ENCODE peak calls at places on chromosome 2, in six cellular contexts. One of them, this sample, is unnamed.

GRCh38 chr2:119691651-119692245 is 12.7 kb downstream of the TMEM177 start:
- DNase-seq in MV-4-11: no peak
- DNase-seq in RKO: no peak
- DNase-seq in transverse colon: no peak
- DNase-seq in AG09309: no peak
- DNase-seq in EL: no peak
- DNase-seq in this sample: no peak

GRCh38 chr2:236981710-236982485 is 103.8 kb upstream of the COPS8 start:
- DNase-seq in MV-4-11: no peak
- DNase-seq in RKO: no peak
- DNase-seq in transverse colon: no peak
- DNase-seq in AG09309: no peak
- DNase-seq in EL: no peak
- DNase-seq in this sample: no peak

GRCh38 chr2:135570884-135571283 is 39.6 kb downstream of the R3HDM1 start:
- DNase-seq in MV-4-11: no peak
- DNase-seq in RKO: no peak
- DNase-seq in transverse colon: no peak
- DNase-seq in AG09309: no peak
- DNase-seq in EL: no peak
- DNase-seq in this sample: no peak

GRCh38 chr2:168805615-168806014 is 3.2 kb downstream of the NOSTRIN start:
- DNase-seq in MV-4-11: no peak
- DNase-seq in RKO: no peak
- DNase-seq in transverse colon: no peak
- DNase-seq in AG09309: no peak
- DNase-seq in EL: no peak
- DNase-seq in this sample: no peak

GRCh38 chr2:100321881-100322820 is at the start of gene LONRF2:
- DNase-seq in MV-4-11: no peak
- DNase-seq in RKO: no peak
- DNase-seq in transverse colon: no peak
- DNase-seq in AG09309: no peak
- DNase-seq in EL: peak
- DNase-seq in this sample: no peak

GRCh38 chr2:39603436-39603835 is 62.3 kb upstream of the TMEM178A start:
- DNase-seq in MV-4-11: peak
- DNase-seq in RKO: no peak
- DNase-seq in transverse colon: no peak
- DNase-seq in AG09309: peak
- DNase-seq in EL: peak
- DNase-seq in this sample: no peak

GRCh38 chr2:172613610-172614231 is 57.8 kb downstream of the PDK1 start:
- DNase-seq in MV-4-11: no peak
- DNase-seq in RKO: no peak
- DNase-seq in transverse colon: peak
- DNase-seq in AG09309: no peak
- DNase-seq in EL: no peak
- DNase-seq in this sample: no peak

GRCh38 chr2:14745288-14746076 is 113.0 kb downstream of the LRATD1 start:
- DNase-seq in MV-4-11: no peak
- DNase-seq in RKO: no peak
- DNase-seq in transverse colon: no peak
- DNase-seq in AG09309: no peak
- DNase-seq in EL: no peak
- DNase-seq in this sample: no peak

GRCh38 chr2:96111257-96111640 is 5.1 kb downstream of the ADRA2B start:
- DNase-seq in MV-4-11: no peak
- DNase-seq in RKO: no peak
- DNase-seq in transverse colon: no peak
- DNase-seq in AG09309: no peak
- DNase-seq in EL: no peak
- DNase-seq in this sample: no peak

GRCh38 chr2:23134726-23135125 is 250.3 kb upstream of the KLHL29 start:
- DNase-seq in MV-4-11: no peak
- DNase-seq in RKO: no peak
- DNase-seq in transverse colon: no peak
- DNase-seq in AG09309: no peak
- DNase-seq in EL: no peak
- DNase-seq in this sample: no peak

GRCh38 chr2:214019229-214019972 is 391.5 kb upstream of the VWC2L start:
- DNase-seq in MV-4-11: peak
- DNase-seq in RKO: peak
- DNase-seq in transverse colon: no peak
- DNase-seq in AG09309: peak
- DNase-seq in EL: peak
- DNase-seq in this sample: peak

GRCh38 chr2:233816334-233816733 is 38.0 kb downstream of the HJURP start:
- DNase-seq in MV-4-11: no peak
- DNase-seq in RKO: no peak
- DNase-seq in transverse colon: peak
- DNase-seq in AG09309: no peak
- DNase-seq in EL: no peak
- DNase-seq in this sample: no peak

GRCh38 chr2:98013407-98014042 is 17.8 kb upstream of the TMEM131 start:
- DNase-seq in MV-4-11: peak
- DNase-seq in RKO: no peak
- DNase-seq in transverse colon: no peak
- DNase-seq in AG09309: no peak
- DNase-seq in EL: peak
- DNase-seq in this sample: no peak

GRCh38 chr2:39547811-39548719 is 111.0 kb upstream of the MAP4K3 start:
- DNase-seq in MV-4-11: no peak
- DNase-seq in RKO: peak
- DNase-seq in transverse colon: no peak
- DNase-seq in AG09309: no peak
- DNase-seq in EL: peak
- DNase-seq in this sample: peak

GRCh38 chr2:223459328-223459939 is 142.7 kb downstream of the SCG2 start:
- DNase-seq in MV-4-11: no peak
- DNase-seq in RKO: peak
- DNase-seq in transverse colon: no peak
- DNase-seq in AG09309: no peak
- DNase-seq in EL: peak
- DNase-seq in this sample: peak

GRCh38 chr2:181169459-181169858 is 189.1 kb downstream of the UBE2E3 start:
- DNase-seq in MV-4-11: no peak
- DNase-seq in RKO: no peak
- DNase-seq in transverse colon: no peak
- DNase-seq in AG09309: no peak
- DNase-seq in EL: peak
- DNase-seq in this sample: no peak

GRCh38 chr2:104429978-104430740 is 423.8 kb upstream of the POU3F3 start:
- DNase-seq in MV-4-11: no peak
- DNase-seq in RKO: no peak
- DNase-seq in transverse colon: no peak
- DNase-seq in AG09309: no peak
- DNase-seq in EL: no peak
- DNase-seq in this sample: no peak

GRCh38 chr2:20050104-20050711 is 1.2 kb downstream of the LAPTM4A start:
- DNase-seq in MV-4-11: peak
- DNase-seq in RKO: peak
- DNase-seq in transverse colon: peak
- DNase-seq in AG09309: peak
- DNase-seq in EL: peak
- DNase-seq in this sample: no peak

GRCh38 chr2:178268435-178268834 is 74.1 kb downstream of the OSBPL6 start:
- DNase-seq in MV-4-11: no peak
- DNase-seq in RKO: no peak
- DNase-seq in transverse colon: no peak
- DNase-seq in AG09309: no peak
- DNase-seq in EL: no peak
- DNase-seq in this sample: no peak

GRCh38 chr2:2788076-2788475 is 457.0 kb upstream of the MYT1L start:
- DNase-seq in MV-4-11: no peak
- DNase-seq in RKO: no peak
- DNase-seq in transverse colon: no peak
- DNase-seq in AG09309: no peak
- DNase-seq in EL: no peak
- DNase-seq in this sample: no peak

GRCh38 chr2:173090291-173090877 is 14.7 kb downstream of the MAP3K20 start:
- DNase-seq in MV-4-11: no peak
- DNase-seq in RKO: no peak
- DNase-seq in transverse colon: no peak
- DNase-seq in AG09309: no peak
- DNase-seq in EL: peak
- DNase-seq in this sample: no peak

GRCh38 chr2:206558492-206558891 is 83.8 kb upstream of the FAM237A start:
- DNase-seq in MV-4-11: no peak
- DNase-seq in RKO: no peak
- DNase-seq in transverse colon: no peak
- DNase-seq in AG09309: peak
- DNase-seq in EL: no peak
- DNase-seq in this sample: no peak

GRCh38 chr2:207236156-207236935 is 70.6 kb upstream of the KLF7 start:
- DNase-seq in MV-4-11: peak
- DNase-seq in RKO: no peak
- DNase-seq in transverse colon: no peak
- DNase-seq in AG09309: no peak
- DNase-seq in EL: no peak
- DNase-seq in this sample: no peak

GRCh38 chr2:112031916-112032582 is 23.0 kb upstream of the TMEM87B start:
- DNase-seq in MV-4-11: peak
- DNase-seq in RKO: no peak
- DNase-seq in transverse colon: no peak
- DNase-seq in AG09309: no peak
- DNase-seq in EL: peak
- DNase-seq in this sample: no peak

GRCh38 chr2:39642054-39642742 is 23.5 kb upstream of the TMEM178A start:
- DNase-seq in MV-4-11: peak
- DNase-seq in RKO: no peak
- DNase-seq in transverse colon: no peak
- DNase-seq in AG09309: peak
- DNase-seq in EL: peak
- DNase-seq in this sample: peak

GRCh38 chr2:79191081-79191480 is 31.5 kb upstream of the REG3A start:
- DNase-seq in MV-4-11: no peak
- DNase-seq in RKO: no peak
- DNase-seq in transverse colon: no peak
- DNase-seq in AG09309: no peak
- DNase-seq in EL: no peak
- DNase-seq in this sample: no peak

This sample was measured in HS-5.